ENCODE peak calls at places on chromosome 14, in eight cellular contexts. T is left lung; Z is NB4; F is HEK293T; S is stimulated activated CD8-positive, alpha-beta memory T cell treated with anti-CD3 and anti-CD28 coated beads, Interleukin-7, amount 100 ng/mL, for 1 hour; B is transverse colon; K is GM20000; L is amniotic stem cell. Y is an unnamed sample.

GRCh38 chr14:76894308-76894707 is 68.1 kb downstream of the LRRC74A start:
- DNase-seq in Z (no peak), S (no peak), B (no peak), L (no peak), T (no peak), K (no peak), F (no peak), Y (no peak)

GRCh38 chr14:100388137-100389050 is 65.3 kb downstream of the SLC25A47 start:
- DNase-seq in T (no peak), K (no peak), Z (no peak), B (peak), S (no peak), L (no peak), F (no peak), Y (peak)

GRCh38 chr14:96242126-96242525 is 13.9 kb upstream of the BDKRB1 start:
- DNase-seq in S (no peak), K (no peak), B (no peak), L (no peak), T (no peak), F (no peak), Z (no peak), Y (no peak)

GRCh38 chr14:102116361-102117180 is 23.1 kb upstream of the WDR20 start:
- DNase-seq in B (no peak), L (no peak), Z (no peak), F (no peak), T (no peak), K (no peak), S (no peak), Y (no peak)

GRCh38 chr14:77638738-77639137 is 22.3 kb upstream of the SPTLC2 start:
- DNase-seq in K (no peak), F (no peak), S (no peak), L (peak), T (no peak), B (no peak), Z (no peak), Y (peak)

GRCh38 chr14:58697927-58698641 is 60.3 kb downstream of the DACT1 start:
- DNase-seq in B (no peak), F (no peak), Z (no peak), T (no peak), S (no peak), K (no peak), L (no peak), Y (no peak)

GRCh38 chr14:37328673-37329072 is 130.9 kb downstream of the MIPOL1 start:
- DNase-seq in T (no peak), F (no peak), Z (no peak), B (no peak), K (no peak), S (no peak), L (no peak), Y (peak)

GRCh38 chr14:77483851-77484250 is 14.8 kb downstream of the ISM2 start:
- DNase-seq in S (no peak), F (no peak), T (no peak), Z (no peak), B (no peak), L (no peak), K (no peak), Y (no peak)

GRCh38 chr14:77275041-77275854 is 4.2 kb upstream of the NGB start:
- DNase-seq in S (no peak), Z (no peak), K (no peak), F (no peak), T (no peak), L (no peak), B (no peak), Y (no peak)

GRCh38 chr14:103880986-103881926 is 33.9 kb upstream of the PPP1R13B start:
- DNase-seq in S (no peak), Z (no peak), L (no peak), B (no peak), F (no peak), T (no peak), K (no peak), Y (no peak)

GRCh38 chr14:20799955-20800544 is 2.6 kb downstream of the RNASE1 start:
- DNase-seq in L (no peak), B (no peak), S (no peak), K (no peak), Z (peak), T (no peak), F (no peak), Y (no peak)

GRCh38 chr14:98187302-98187701 is 1084.7 kb downstream of the BCL11B start:
- DNase-seq in L (no peak), S (no peak), B (no peak), F (no peak), T (no peak), K (no peak), Z (no peak), Y (no peak)

GRCh38 chr14:100904307-100905019 is 941 bp upstream of the RTL1 start:
- DNase-seq in S (no peak), T (no peak), Z (peak), F (peak), K (peak), L (no peak), B (no peak), Y (no peak)

Y was measured in A549.